ENCODE peak calls at places on chromosomes 6 and 20, in six cellular contexts. I is GM20000, V is ovary, W is PC-9, D is cardiac fibroblast, R is GM23338. L is an unnamed sample.

GRCh38 chr6:122801397-122801796 is 12.3 kb downstream of the SMPDL3A start:
- DNase-seq in W (no peak), D (no peak), I (no peak), R (no peak), V (no peak), L (no peak)

GRCh38 chr6:157928428-157928827 is 53.2 kb upstream of the SYNJ2 start:
- DNase-seq in V (no peak), D (no peak), I (no peak), R (no peak), W (no peak), L (no peak)

GRCh38 chr6:118565317-118565960 is 17.3 kb downstream of the PLN start:
- DNase-seq in V (no peak), R (peak; percentile 79), I (peak; percentile 64), W (peak; percentile 3), D (no peak), L (no peak)

GRCh38 chr6:168136622-168137021 is 57.6 kb upstream of the FRMD1 start:
- DNase-seq in I (no peak), V (no peak), W (no peak), R (no peak), D (no peak), L (no peak)

GRCh38 chr6:122947355-122947754 is 48.7 kb upstream of the CLVS2 start:
- DNase-seq in D (peak; percentile 17), V (no peak), W (peak; percentile 3), R (peak; percentile 81), I (no peak), L (no peak)

GRCh38 chr6:44925100-44925739 is 402.9 kb upstream of the RUNX2 start:
- DNase-seq in W (peak; percentile 2), D (peak; percentile 46), V (no peak), R (peak; percentile 48), I (peak; percentile 12), L (no peak)

GRCh38 chr20:32522775-32523612 is 62.1 kb downstream of the NOL4L start:
- DNase-seq in D (no peak), V (no peak), R (no peak), W (no peak), I (no peak), L (no peak)

GRCh38 chr6:160519603-160520042 is 144.5 kb downstream of the LPA start:
- DNase-seq in V (no peak), D (no peak), W (no peak), I (no peak), R (peak; percentile 72), L (no peak)

GRCh38 chr20:10653593-10654288 is 20.1 kb downstream of the JAG1 start:
- DNase-seq in V (no peak), I (no peak), R (no peak), W (no peak), D (peak; percentile 76), L (no peak)

GRCh38 chr6:13327691-13328075 is 654 bp downstream of the TBC1D7 start:
- DNase-seq in D (no peak), W (no peak), R (peak; percentile 28), V (no peak), I (no peak), L (no peak)

GRCh38 chr6:33812669-33813068 is 8.9 kb upstream of the MLN start:
- DNase-seq in V (peak; percentile 35), I (peak; percentile 70), R (peak; percentile 95), D (peak; percentile 59), W (peak; percentile 63), L (peak; percentile 56)

DNA sequence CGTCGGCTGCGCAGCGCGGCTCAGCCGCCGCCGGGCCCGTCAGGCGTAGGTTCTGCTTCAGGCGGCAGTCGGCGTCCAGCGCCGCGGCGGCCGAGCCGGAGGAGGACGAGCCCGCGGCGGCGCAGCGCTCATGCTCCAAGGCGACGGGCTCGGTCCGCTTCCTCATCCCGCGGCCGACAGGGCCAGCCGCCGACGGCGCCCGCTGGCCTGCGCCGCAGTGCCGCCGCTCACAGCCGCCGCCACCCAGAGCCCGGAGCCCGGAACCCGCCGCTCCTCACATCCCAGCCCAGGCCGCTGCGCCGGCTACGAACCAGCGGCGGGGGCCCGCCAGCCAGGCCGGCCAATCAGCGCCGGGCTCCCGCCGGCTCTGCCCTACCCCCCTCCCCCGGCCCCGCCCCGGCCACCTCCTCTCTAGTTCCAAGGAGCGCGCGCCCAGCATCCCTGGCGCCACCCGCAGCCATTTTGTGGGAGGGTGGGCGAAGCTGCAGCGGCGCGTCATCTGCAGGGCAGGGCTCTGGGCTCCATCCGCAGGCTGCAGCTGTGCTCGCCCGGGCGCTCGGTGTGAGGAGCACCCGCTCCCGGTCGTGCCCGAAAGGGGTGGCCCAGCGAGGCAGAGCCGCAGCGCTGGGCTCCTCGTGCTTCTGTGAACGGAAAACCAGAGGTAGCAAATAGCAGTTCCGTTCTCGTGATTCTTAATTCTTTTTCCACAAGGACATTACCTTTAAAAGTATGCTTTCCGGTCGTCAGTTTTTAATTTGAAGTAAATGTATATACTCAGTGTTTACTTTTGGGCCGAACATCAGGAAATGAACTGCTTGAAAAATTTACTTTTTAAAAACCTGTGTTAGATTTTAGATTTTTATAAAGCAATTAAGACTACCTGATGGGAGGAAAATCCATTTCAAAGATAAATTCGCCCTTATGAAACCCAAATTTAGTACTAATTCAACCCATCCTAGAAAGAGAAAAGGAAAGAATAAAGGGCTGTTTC is at the start of gene ABHD12:
- DNase-seq in R (peak; percentile 98), V (peak; percentile 94), D (peak; percentile 97), I (peak; percentile 98), W (peak; percentile 96), L (peak; percentile 97)
- TF ChIP-seq CTCF in R (no peak), V (no peak), D (no peak), I (no peak), W (no peak), L (no peak)

GRCh38 chr6:36874016-36874442 is 574 bp downstream of the PPIL1 start:
- DNase-seq in V (no peak), W (no peak), R (no peak), I (no peak), D (peak; percentile 38), L (peak; percentile 84)
- TF ChIP-seq CTCF in V (no peak), W (no peak), R (no peak), I (no peak), D (no peak), L (no peak)

DNA sequence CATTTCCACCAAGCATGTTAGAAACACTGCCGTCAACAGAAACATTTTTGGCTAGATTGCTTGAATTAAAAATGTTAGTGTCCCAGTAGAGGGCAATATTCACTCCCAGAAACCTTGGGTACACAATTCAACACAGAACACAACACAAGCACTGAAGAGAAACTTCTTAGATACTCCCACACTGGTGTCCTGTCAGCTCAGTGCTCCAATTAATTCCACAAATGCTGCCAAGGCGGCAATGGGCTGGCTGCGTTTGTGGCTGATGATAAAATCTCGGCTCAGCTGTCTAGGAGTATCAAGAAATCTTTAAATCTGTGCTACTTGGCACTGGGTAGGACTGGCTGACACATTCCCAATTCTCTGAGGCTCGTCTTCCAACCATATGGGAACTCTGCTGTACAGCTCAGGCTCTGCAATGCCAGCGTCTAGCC is 39.3 kb downstream of the BEND3 start:
- DNase-seq in R (no peak), V (no peak), I (peak; percentile 55), D (peak; percentile 59), W (no peak), L (no peak)
- TF ChIP-seq CTCF in R (peak; percentile 40), V (no peak), I (peak; percentile 9), D (no peak), W (no peak), L (no peak)

GRCh38 chr20:7926323-7926722 is 13.9 kb downstream of the HAO1 start:
- DNase-seq in R (no peak), I (no peak), D (no peak), W (no peak), V (no peak), L (no peak)

GRCh38 chr20:7924692-7925091 is 15.6 kb downstream of the HAO1 start:
- DNase-seq in D (peak; percentile 78), V (no peak), I (no peak), W (no peak), R (no peak), L (no peak)

GRCh38 chr20:7930386-7930785 is 9.9 kb downstream of the HAO1 start:
- DNase-seq in I (no peak), D (no peak), V (no peak), W (no peak), R (no peak), L (no peak)

GRCh38 chr20:7926767-7927166 is 13.5 kb downstream of the HAO1 start:
- DNase-seq in V (no peak), I (no peak), W (no peak), R (peak; percentile 36), D (peak; percentile 71), L (peak; percentile 9)
- TF ChIP-seq CTCF in V (no peak), I (no peak), W (peak; percentile 64), R (peak; percentile 65), D (peak; percentile 58), L (peak; percentile 27)

GRCh38 chr6:110541701-110542309 is 65.4 kb upstream of the SLC22A16 start:
- DNase-seq in D (no peak), R (no peak), V (no peak), W (no peak), I (no peak), L (no peak)

GRCh38 chr6:110544472-110544871 is 68.1 kb upstream of the SLC22A16 start:
- DNase-seq in R (no peak), W (no peak), D (no peak), I (no peak), V (no peak), L (no peak)

GRCh38 chr6:110542311-110543024 is 66.1 kb upstream of the SLC22A16 start:
- DNase-seq in W (no peak), D (peak; percentile 58), I (no peak), R (no peak), V (no peak), L (no peak)

GRCh38 chr6:110545081-110545872 is 68.9 kb upstream of the SLC22A16 start:
- DNase-seq in I (no peak), R (no peak), V (no peak), D (no peak), W (no peak), L (no peak)

GRCh38 chr6:110543106-110543505 is 66.7 kb upstream of the SLC22A16 start:
- DNase-seq in I (no peak), R (no peak), W (peak; percentile 83), D (no peak), V (no peak), L (peak; percentile 26)
- TF ChIP-seq CTCF in I (no peak), R (no peak), W (no peak), D (no peak), V (no peak), L (no peak)